ENCODE peak calls at places on chromosomes 7 and 10, in eight cellular contexts. H is stimulated activated CD4-positive, alpha-beta T cell treated with anti-CD3 and anti-CD28 coated beads, Interleukin-2, amount 100 ng/mL, for 48 hours; O is SK-N-DZ; R is sciatic nerve; I is head of caudate nucleus; X is GM10248; S is NCI-H524; B is HT-29. J is an unnamed sample.

GRCh38 chr7:50807026-50807730 is 24.5 kb upstream of the GRB10 start:
- DNase-seq in H (no peak), O (no peak), R (no peak), I (no peak), X (no peak), S (no peak), B (no peak), J (no peak)

GRCh38 chr7:18488047-18488446 is 7.5 kb upstream of the HDAC9 start:
- DNase-seq in H (no peak), O (no peak), R (no peak), I (no peak), X (no peak), S (no peak), B (no peak), J (no peak)

GRCh38 chr10:4947635-4948596 is 15.3 kb upstream of the AKR1C1 start:
- DNase-seq in H (no peak), O (no peak), R (peak), I (no peak), X (no peak), S (no peak), B (peak), J (peak)

GRCh38 chr7:116354546-116355422 is 144.4 kb downstream of the TES start:
- DNase-seq in H (no peak), O (no peak), R (peak), I (no peak), X (no peak), S (no peak), B (peak), J (peak)

GRCh38 chr10:82934429-82934828 is 1059.4 kb downstream of the NRG3 start:
- DNase-seq in H (no peak), O (peak), R (no peak), I (no peak), X (no peak), S (peak), B (peak), J (no peak)

GRCh38 chr7:130986271-130986690 is 252.3 kb upstream of the KLF14 start:
- DNase-seq in H (no peak), O (no peak), R (no peak), I (no peak), X (no peak), S (no peak), B (no peak), J (no peak)

GRCh38 chr7:110075450-110075849 is 1015.5 kb upstream of the LRRN3 start:
- DNase-seq in H (no peak), O (no peak), R (no peak), I (no peak), X (no peak), S (no peak), B (no peak), J (no peak)

GRCh38 chr7:65387893-65388292 is 14.2 kb downstream of the ZNF92 start:
- DNase-seq in H (no peak), O (no peak), R (no peak), I (no peak), X (no peak), S (no peak), B (no peak), J (no peak)

GRCh38 chr7:17299477-17299991 is 1.1 kb downstream of the AHR start:
- DNase-seq in H (no peak), O (no peak), R (no peak), I (no peak), X (no peak), S (peak), B (peak), J (no peak)

GRCh38 chr10:121440461-121440860 is 157.8 kb downstream of the FGFR2 start:
- DNase-seq in H (no peak), O (no peak), R (no peak), I (no peak), X (no peak), S (no peak), B (no peak), J (no peak)

GRCh38 chr10:79003183-79004100 is 65.3 kb upstream of the ZMIZ1 start:
- DNase-seq in H (no peak), O (peak), R (no peak), I (no peak), X (no peak), S (peak), B (no peak), J (no peak)

GRCh38 chr10:32956365-32957197 is 1.4 kb downstream of the ITGB1 start:
- DNase-seq in H (no peak), O (no peak), R (no peak), I (no peak), X (no peak), S (no peak), B (peak), J (no peak)

GRCh38 chr7:30863694-30864011 is 48.0 kb upstream of the AQP1 start:
- DNase-seq in H (no peak), O (no peak), R (no peak), I (no peak), X (no peak), S (no peak), B (no peak), J (peak)

GRCh38 chr7:12389089-12389700 is 14.5 kb downstream of the VWDE start:
- DNase-seq in H (peak), O (peak), R (no peak), I (peak), X (peak), S (peak), B (peak), J (peak)

GRCh38 chr10:58755688-58756087 is 243.0 kb downstream of the BICC1 start:
- DNase-seq in H (no peak), O (no peak), R (no peak), I (no peak), X (peak), S (no peak), B (no peak), J (no peak)

GRCh38 chr10:43249962-43250624 is 16.8 kb downstream of the RASGEF1A start:
- DNase-seq in H (no peak), O (no peak), R (peak), I (no peak), X (no peak), S (no peak), B (no peak), J (no peak)

GRCh38 chr7:90692396-90692795 is 96.3 kb downstream of the CDK14 start:
- DNase-seq in H (no peak), O (no peak), R (no peak), I (no peak), X (no peak), S (no peak), B (no peak), J (no peak)

GRCh38 chr7:82036146-82036886 is 266.5 kb upstream of the HGF start:
- DNase-seq in H (no peak), O (no peak), R (no peak), I (no peak), X (no peak), S (no peak), B (no peak), J (no peak)

GRCh38 chr7:133053321-133053891 is 28.5 kb downstream of the CHCHD3 start:
- DNase-seq in H (no peak), O (no peak), R (no peak), I (no peak), X (peak), S (no peak), B (no peak), J (peak)

GRCh38 chr10:117942261-117942660 is 104.5 kb downstream of the RAB11FIP2 start:
- DNase-seq in H (no peak), O (no peak), R (no peak), I (no peak), X (no peak), S (no peak), B (no peak), J (no peak)